ENCODE peak calls at places on chromosomes 16 and 17, in six cellular contexts. One of them, this sample, is unnamed.

GRCh38 chr17:17840751-17841591 is 4.2 kb upstream of the SREBF1 start:
- DNase-seq in neural progenitor cell: peak; percentile 47
- DNase-seq in PC-3: peak; percentile 31
- DNase-seq in H9: peak; percentile 39
- DNase-seq in Karpas-422: peak; percentile 57
- DNase-seq in GM23248: peak; percentile 53
- DNase-seq in this sample: no peak

GRCh38 chr16:51164167-51164566 is 13.1 kb upstream of the SALL1 start:
- DNase-seq in PC-3: no peak
- DNase-seq in GM23248: peak; percentile 85
- DNase-seq in H9: no peak
- DNase-seq in neural progenitor cell: no peak
- DNase-seq in Karpas-422: no peak
- DNase-seq in this sample: no peak

GRCh38 chr17:73165616-73166404 is 1.0 kb downstream of the SSTR2 start:
- DNase-seq in GM23248: peak; percentile 52
- DNase-seq in neural progenitor cell: peak; percentile 68
- DNase-seq in PC-3: no peak
- DNase-seq in H9: peak; percentile 55
- DNase-seq in Karpas-422: peak; percentile 74
- DNase-seq in this sample: no peak

GRCh38 chr17:80260791-80261158 is at the start of gene RNF213:
- DNase-seq in PC-3: peak; percentile 39
- DNase-seq in Karpas-422: peak; percentile 47
- DNase-seq in GM23248: peak; percentile 66
- DNase-seq in H9: peak; percentile 58
- DNase-seq in neural progenitor cell: peak; percentile 79
- DNase-seq in this sample: peak; percentile 79

GRCh38 chr16:4989391-4990006 is 31.4 kb downstream of the SEC14L5 start:
- DNase-seq in H9: no peak
- DNase-seq in GM23248: no peak
- DNase-seq in PC-3: no peak
- DNase-seq in Karpas-422: peak; percentile 49
- DNase-seq in neural progenitor cell: no peak
- DNase-seq in this sample: no peak

GRCh38 chr16:71895679-71896385 is 501 bp downstream of the IST1 start:
- DNase-seq in Karpas-422: peak; percentile 75
- DNase-seq in neural progenitor cell: peak; percentile 42
- DNase-seq in H9: no peak
- DNase-seq in GM23248: peak; percentile 68
- DNase-seq in PC-3: peak; percentile 9
- DNase-seq in this sample: peak; percentile 55

GRCh38 chr17:44219636-44220210 is at the start of gene UBTF:
- DNase-seq in Karpas-422: peak; percentile 92
- DNase-seq in GM23248: peak; percentile 77
- DNase-seq in PC-3: peak; percentile 59
- DNase-seq in H9: peak; percentile 80
- DNase-seq in neural progenitor cell: peak; percentile 91
- DNase-seq in this sample: peak; percentile 81

GRCh38 chr17:31433091-31433790 is 41.8 kb downstream of the RAB11FIP4 start:
- DNase-seq in H9: no peak
- DNase-seq in neural progenitor cell: no peak
- DNase-seq in GM23248: no peak
- DNase-seq in Karpas-422: no peak
- DNase-seq in PC-3: no peak
- DNase-seq in this sample: no peak

GRCh38 chr16:76676356-76676755 is 399.2 kb downstream of the CNTNAP4 start:
- DNase-seq in Karpas-422: no peak
- DNase-seq in PC-3: peak; percentile 92
- DNase-seq in GM23248: no peak
- DNase-seq in H9: peak; percentile 35
- DNase-seq in neural progenitor cell: no peak
- DNase-seq in this sample: peak; percentile 64

GRCh38 chr16:81752225-81752875 is 26.7 kb upstream of the PLCG2 start:
- DNase-seq in Karpas-422: peak; percentile 93
- DNase-seq in PC-3: no peak
- DNase-seq in neural progenitor cell: no peak
- DNase-seq in GM23248: peak; percentile 38
- DNase-seq in H9: no peak
- DNase-seq in this sample: no peak

GRCh38 chr16:8569650-8570338 is 20.5 kb downstream of the TMEM114 start:
- DNase-seq in PC-3: no peak
- DNase-seq in GM23248: no peak
- DNase-seq in Karpas-422: no peak
- DNase-seq in neural progenitor cell: peak; percentile 20
- DNase-seq in H9: peak; percentile 50
- DNase-seq in this sample: no peak

GRCh38 chr16:8568231-8568617 is 22.1 kb downstream of the TMEM114 start:
- DNase-seq in PC-3: no peak
- DNase-seq in GM23248: peak; percentile 24
- DNase-seq in neural progenitor cell: no peak
- DNase-seq in H9: no peak
- DNase-seq in Karpas-422: peak; percentile 45
- DNase-seq in this sample: no peak

GRCh38 chr16:8572919-8573724 is 17.2 kb downstream of the TMEM114 start:
- DNase-seq in PC-3: peak; percentile 34
- DNase-seq in H9: peak; percentile 56
- DNase-seq in neural progenitor cell: peak; percentile 68
- DNase-seq in GM23248: peak; percentile 77
- DNase-seq in Karpas-422: peak; percentile 64
- DNase-seq in this sample: peak; percentile 42

GRCh38 chr16:8572063-8572918 is 18.0 kb downstream of the TMEM114 start:
- DNase-seq in GM23248: no peak
- DNase-seq in H9: no peak
- DNase-seq in Karpas-422: no peak
- DNase-seq in PC-3: no peak
- DNase-seq in neural progenitor cell: no peak
- DNase-seq in this sample: no peak

DNA sequence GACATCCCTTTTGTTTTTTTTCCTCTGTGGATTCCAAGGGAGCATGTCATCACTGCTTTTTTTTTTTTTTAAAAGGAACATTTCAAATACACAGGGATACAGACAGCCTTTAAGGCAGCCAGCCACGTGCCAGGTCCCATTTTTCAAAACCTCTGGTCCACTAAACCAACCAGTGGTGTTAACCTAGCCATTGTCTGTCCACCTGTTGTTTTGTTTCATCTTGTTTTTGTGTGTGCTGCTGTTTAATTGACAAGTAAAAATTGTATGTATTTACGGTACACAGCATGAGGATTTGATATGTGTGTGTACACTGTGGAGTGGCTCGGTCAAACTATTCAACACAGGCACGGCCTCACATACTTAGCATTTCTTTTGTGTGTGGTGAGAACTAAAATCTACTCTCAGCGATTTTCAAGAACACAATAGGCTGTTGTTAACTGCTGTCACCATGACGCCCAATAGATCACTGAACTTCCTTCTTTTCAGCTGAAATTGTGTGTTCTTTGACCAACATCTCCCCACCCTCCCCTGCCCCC is 19.2 kb downstream of the TMEM114 start:
- DNase-seq in Karpas-422: no peak
- DNase-seq in H9: no peak
- DNase-seq in GM23248: peak; percentile 53
- DNase-seq in neural progenitor cell: peak; percentile 68
- DNase-seq in PC-3: no peak
- DNase-seq in this sample: no peak
- H3K79me2 ChIP-seq in Karpas-422: no peaks in the 10 kb centered on the region
- H3K79me2 ChIP-seq in H9: no peaks in the 10 kb centered on the region
- H3K79me2 ChIP-seq in GM23248: no peaks in the 10 kb centered on the region
- H3K79me2 ChIP-seq in neural progenitor cell: no peaks in the 10 kb centered on the region
- H3K79me2 ChIP-seq in PC-3: no peaks in the 10 kb centered on the region
- H3K79me2 ChIP-seq in this sample: no peaks in the 10 kb centered on the region

DNA sequence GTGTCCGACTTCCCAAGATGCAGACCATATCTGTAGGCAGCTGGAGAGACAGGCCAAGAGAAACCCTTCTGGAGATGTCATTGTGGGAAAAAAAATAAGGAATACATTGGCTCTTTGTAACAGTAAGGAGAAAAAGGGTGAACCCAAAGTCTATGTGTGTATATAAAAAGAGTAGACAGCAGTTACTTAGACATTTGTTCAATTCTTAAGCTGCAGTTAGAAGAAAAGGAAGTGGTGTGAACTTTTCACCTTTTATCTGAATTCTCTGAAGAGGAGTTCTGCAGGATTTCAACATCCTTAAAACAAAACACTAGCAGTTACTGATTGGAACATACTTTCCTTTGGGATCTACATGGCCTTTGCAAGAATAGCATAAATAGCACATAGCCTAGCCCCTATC is 21.7 kb downstream of the FAM117A start:
- DNase-seq in PC-3: no peak
- DNase-seq in GM23248: no peak
- DNase-seq in neural progenitor cell: no peak
- DNase-seq in H9: no peak
- DNase-seq in Karpas-422: no peak
- DNase-seq in this sample: no peak
- H3K79me2 ChIP-seq in PC-3: no peaks in the 10 kb centered on the region
- H3K79me2 ChIP-seq in GM23248: no peaks in the 10 kb centered on the region
- H3K79me2 ChIP-seq in neural progenitor cell: peaks cover 24% of the 10 kb centered on the region
- H3K79me2 ChIP-seq in H9: peaks cover 2% of the 10 kb centered on the region
- H3K79me2 ChIP-seq in Karpas-422: no peaks in the 10 kb centered on the region
- H3K79me2 ChIP-seq in this sample: peaks cover 9% of the 10 kb centered on the region

DNA sequence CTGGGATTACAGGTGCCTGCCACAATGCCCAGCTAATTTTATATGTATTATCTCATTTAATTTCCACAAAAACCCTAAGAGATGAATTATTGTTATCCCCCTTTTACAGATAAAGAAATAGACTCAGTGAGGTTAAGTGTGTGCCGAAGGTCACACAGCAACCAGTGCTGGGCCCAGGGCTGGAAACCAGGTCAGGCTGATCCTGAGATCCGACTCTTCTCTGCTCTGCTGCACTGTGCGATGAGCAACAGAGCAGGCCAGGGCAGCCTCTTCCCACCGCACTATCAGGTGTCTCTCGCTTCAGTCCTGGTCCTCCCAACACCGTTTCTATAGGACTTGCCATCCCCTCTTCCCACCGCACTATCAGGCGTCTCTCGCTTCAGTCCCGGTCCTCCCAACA is 24.8 kb downstream of the GINS3 start:
- DNase-seq in PC-3: no peak
- DNase-seq in Karpas-422: peak; percentile 75
- DNase-seq in neural progenitor cell: no peak
- DNase-seq in GM23248: no peak
- DNase-seq in H9: no peak
- DNase-seq in this sample: no peak
- H3K79me2 ChIP-seq in PC-3: no peaks in the 10 kb centered on the region
- H3K79me2 ChIP-seq in Karpas-422: peaks cover 13% of the 10 kb centered on the region
- H3K79me2 ChIP-seq in neural progenitor cell: no peaks in the 10 kb centered on the region
- H3K79me2 ChIP-seq in GM23248: no peaks in the 10 kb centered on the region
- H3K79me2 ChIP-seq in H9: no peaks in the 10 kb centered on the region
- H3K79me2 ChIP-seq in this sample: no peaks in the 10 kb centered on the region

DNA sequence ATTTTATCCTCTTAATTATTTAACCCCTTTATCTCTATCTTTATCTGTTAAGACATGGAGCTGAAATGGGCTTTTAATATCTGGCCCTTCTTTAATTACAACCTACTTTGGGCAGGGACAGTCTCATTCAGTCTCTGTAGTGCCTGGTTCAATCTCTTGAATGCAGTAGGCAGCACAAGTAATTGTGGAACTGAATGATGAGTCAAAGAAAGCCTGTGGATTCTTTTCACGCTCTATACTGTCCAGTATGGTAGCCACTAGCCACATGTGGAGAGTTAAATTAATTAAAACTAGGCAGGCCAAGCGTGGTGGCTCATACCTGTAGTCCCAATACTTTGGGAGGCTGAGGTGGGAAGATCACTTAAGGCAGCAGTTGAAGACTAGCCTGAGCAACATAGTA is 9.3 kb downstream of the BPTF start:
- DNase-seq in neural progenitor cell: no peak
- DNase-seq in Karpas-422: no peak
- DNase-seq in GM23248: peak; percentile 9
- DNase-seq in PC-3: peak; percentile 1
- DNase-seq in H9: no peak
- DNase-seq in this sample: no peak
- H3K79me2 ChIP-seq in neural progenitor cell: peaks cover 100% of the 10 kb centered on the region
- H3K79me2 ChIP-seq in Karpas-422: peaks cover 100% of the 10 kb centered on the region
- H3K79me2 ChIP-seq in GM23248: peaks cover 95% of the 10 kb centered on the region
- H3K79me2 ChIP-seq in PC-3: peaks cover 100% of the 10 kb centered on the region
- H3K79me2 ChIP-seq in H9: peaks cover 68% of the 10 kb centered on the region
- H3K79me2 ChIP-seq in this sample: peaks cover 100% of the 10 kb centered on the region

GRCh38 chr16:88780100-88781062 is 4.6 kb downstream of the PIEZO1 start:
- DNase-seq in Karpas-422: no peak
- DNase-seq in H9: no peak
- DNase-seq in GM23248: no peak
- DNase-seq in neural progenitor cell: no peak
- DNase-seq in PC-3: no peak
- DNase-seq in this sample: no peak
- H3K79me2 ChIP-seq in Karpas-422: no peaks in the 10 kb centered on the region
- H3K79me2 ChIP-seq in H9: peaks cover 4% of the 10 kb centered on the region
- H3K79me2 ChIP-seq in GM23248: peaks cover 88% of the 10 kb centered on the region
- H3K79me2 ChIP-seq in neural progenitor cell: no peaks in the 10 kb centered on the region
- H3K79me2 ChIP-seq in PC-3: peaks cover 95% of the 10 kb centered on the region
- H3K79me2 ChIP-seq in this sample: peaks cover 77% of the 10 kb centered on the region

DNA sequence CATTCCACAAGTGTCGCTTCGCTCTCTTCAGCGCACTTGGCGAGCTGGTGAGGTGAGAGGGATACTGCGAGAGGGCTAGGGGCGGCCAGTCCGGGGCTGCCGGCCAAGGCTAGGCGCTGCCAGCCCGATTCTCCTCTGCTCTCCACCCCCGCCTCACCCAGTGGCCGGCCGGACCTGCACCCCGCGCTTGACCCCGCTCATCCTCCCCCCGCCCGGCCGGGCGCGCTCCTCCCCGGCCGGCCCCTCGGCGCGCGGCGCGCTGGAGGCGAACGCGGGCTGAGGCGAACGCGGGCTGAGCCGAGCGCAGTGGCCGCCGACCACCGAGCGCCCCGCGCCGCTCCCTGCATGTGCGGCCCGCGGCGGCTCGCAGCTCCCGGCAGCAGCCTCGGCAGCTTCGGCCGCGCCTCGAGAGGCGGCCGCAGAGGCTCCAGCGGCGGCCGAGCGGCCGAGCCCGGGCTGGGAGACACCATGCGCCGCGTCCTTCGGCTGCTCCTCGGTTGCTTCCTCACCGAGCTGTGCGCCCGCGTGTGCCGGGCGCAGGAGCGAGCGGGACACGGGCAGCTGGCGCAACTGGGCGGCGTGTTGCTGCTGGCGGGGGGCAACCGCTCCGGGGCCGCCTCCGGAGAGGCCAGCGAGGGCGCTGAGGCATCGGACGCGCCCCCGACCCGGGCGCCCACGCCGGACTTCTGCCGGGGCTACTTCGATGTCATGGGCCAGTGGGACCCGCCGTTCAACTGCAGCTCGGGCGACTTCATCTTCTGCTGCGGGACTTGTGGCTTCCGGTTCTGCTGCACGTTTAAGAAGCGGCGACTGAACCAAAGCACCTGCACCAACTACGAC is at the start of gene SHISA9:
- DNase-seq in H9: no peak
- DNase-seq in PC-3: no peak
- DNase-seq in Karpas-422: no peak
- DNase-seq in GM23248: peak; percentile 41
- DNase-seq in neural progenitor cell: peak; percentile 85
- DNase-seq in this sample: peak; percentile 41
- H3K79me2 ChIP-seq in H9: peaks cover 13% of the 10 kb centered on the region
- H3K79me2 ChIP-seq in PC-3: no peaks in the 10 kb centered on the region
- H3K79me2 ChIP-seq in Karpas-422: no peaks in the 10 kb centered on the region
- H3K79me2 ChIP-seq in GM23248: no peaks in the 10 kb centered on the region
- H3K79me2 ChIP-seq in neural progenitor cell: peaks cover 21% of the 10 kb centered on the region
- H3K79me2 ChIP-seq in this sample: no peaks in the 10 kb centered on the region

DNA sequence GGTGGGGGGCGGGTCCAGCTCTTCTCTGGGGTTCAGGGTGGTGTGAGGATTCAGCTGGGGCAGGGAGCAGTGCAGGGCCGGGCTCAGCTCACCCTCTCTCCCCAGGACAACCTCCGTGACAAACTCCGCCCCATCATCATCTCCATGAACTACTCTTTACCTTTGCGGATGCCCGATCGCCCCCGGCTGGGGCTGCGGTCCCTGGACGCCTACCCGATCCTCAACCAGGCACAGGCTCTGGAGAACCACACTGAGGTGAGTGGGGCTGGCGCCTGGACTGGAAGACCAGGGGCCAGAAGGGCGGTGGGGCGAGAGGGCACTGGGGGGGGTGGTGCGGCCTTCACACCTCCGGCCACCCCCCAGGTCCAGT is 18.9 kb upstream of the PDK2 start:
- DNase-seq in GM23248: no peak
- DNase-seq in neural progenitor cell: no peak
- DNase-seq in PC-3: no peak
- DNase-seq in H9: no peak
- DNase-seq in Karpas-422: no peak
- DNase-seq in this sample: no peak
- H3K79me2 ChIP-seq in GM23248: peaks cover 51% of the 10 kb centered on the region
- H3K79me2 ChIP-seq in neural progenitor cell: no peaks in the 10 kb centered on the region
- H3K79me2 ChIP-seq in PC-3: peaks cover 12% of the 10 kb centered on the region
- H3K79me2 ChIP-seq in H9: no peaks in the 10 kb centered on the region
- H3K79me2 ChIP-seq in Karpas-422: no peaks in the 10 kb centered on the region
- H3K79me2 ChIP-seq in this sample: no peaks in the 10 kb centered on the region